ENCODE peak calls at places on chromosomes 3 and 15, in five cellular contexts. O, X, Q, W and S are unnamed samples.
A peak's percentile ranks its signal among the peaks of the same experiment; 100 is the strongest.

GRCh38 chr3:193774272-193774915 is 181.4 kb downstream of the OPA1 start:
- DNase-seq in O (no peak), X (no peak), Q (no peak), W (no peak), S (no peak)

GRCh38 chr3:14806641-14807263 is 12.0 kb upstream of the FGD5 start:
- DNase-seq in O (no peak), X (no peak), Q (no peak), W (no peak), S (no peak)

GRCh38 chr15:41048397-41048796 is 67.7 kb downstream of the INO80 start:
- DNase-seq in O (no peak), X (no peak), Q (no peak), W (no peak), S (no peak)

GRCh38 chr3:56373386-56373785 is 94.9 kb downstream of the ERC2 start:
- DNase-seq in O (no peak), X (no peak), Q (no peak), W (no peak), S (no peak)

GRCh38 chr3:23981136-23981535 is 36.0 kb downstream of the NR1D2 start:
- DNase-seq in O (no peak), X (no peak), Q (no peak), W (no peak), S (no peak)

GRCh38 chr3:63351159-63352007 is 73.3 kb downstream of the SYNPR start:
- DNase-seq in O (peak; percentile 73), X (peak; percentile 11), Q (no peak), W (no peak), S (peak; percentile 2)

GRCh38 chr3:39343076-39343717 is 13.7 kb downstream of the CCR8 start:
- DNase-seq in O (no peak), X (no peak), Q (peak; percentile 9), W (no peak), S (no peak)

GRCh38 chr15:31325432-31325975 is 1.1 kb upstream of the KLF13 start:
- DNase-seq in O (no peak), X (peak; percentile 61), Q (no peak), W (no peak), S (no peak)

GRCh38 chr3:100354850-100355249 is 20.3 kb downstream of the NIT2 start:
- DNase-seq in O (peak; percentile 45), X (no peak), Q (no peak), W (no peak), S (no peak)

GRCh38 chr3:72510247-72510646 is 338.0 kb downstream of the SHQ1 start:
- DNase-seq in O (no peak), X (no peak), Q (no peak), W (no peak), S (no peak)

GRCh38 chr15:25241241-25241801 is 197.5 kb downstream of the UBE3A start:
- DNase-seq in O (no peak), X (no peak), Q (no peak), W (no peak), S (no peak)

GRCh38 chr15:64877435-64877834 is 34.3 kb upstream of the ANKDD1A start:
- DNase-seq in O (no peak), X (no peak), Q (no peak), W (no peak), S (no peak)

GRCh38 chr3:153052096-153052460 is 109.9 kb upstream of the RAP2B start:
- DNase-seq in O (peak; percentile 94), X (no peak), Q (peak; percentile 95), W (peak; percentile 70), S (no peak)

GRCh38 chr3:195209836-195210551 is 61.0 kb downstream of the XXYLT1 start:
- DNase-seq in O (peak; percentile 26), X (no peak), Q (no peak), W (no peak), S (no peak)

GRCh38 chr3:60931452-60931851 is 319.8 kb downstream of the FHIT start:
- DNase-seq in O (no peak), X (no peak), Q (no peak), W (no peak), S (no peak)

GRCh38 chr15:41848595-41848994 is 9.9 kb downstream of the PLA2G4B start:
- DNase-seq in O (no peak), X (no peak), Q (no peak), W (no peak), S (no peak)

GRCh38 chr15:93179072-93179471 is 90.1 kb upstream of the RGMA start:
- DNase-seq in O (no peak), X (no peak), Q (no peak), W (no peak), S (no peak)

GRCh38 chr3:141605883-141606282 is 119.1 kb downstream of the RASA2 start:
- DNase-seq in O (no peak), X (no peak), Q (no peak), W (no peak), S (no peak)

GRCh38 chr15:83012038-83012490 is 625 bp upstream of the C15orf40 start:
- DNase-seq in O (no peak), X (no peak), Q (no peak), W (no peak), S (no peak)

GRCh38 chr15:66939451-66940023 is 125.9 kb upstream of the SMAD3 start:
- DNase-seq in O (no peak), X (no peak), Q (no peak), W (no peak), S (no peak)

GRCh38 chr3:89107461-89108035 is at the start of gene EPHA3:
- DNase-seq in O (peak; percentile 78), X (peak; percentile 32), Q (peak; percentile 47), W (no peak), S (no peak)

GRCh38 chr3:8593022-8593817 is 51.4 kb downstream of the SSUH2 start:
- DNase-seq in O (no peak), X (no peak), Q (no peak), W (peak; percentile 25), S (no peak)

GRCh38 chr3:104763007-104763406 is 603.7 kb upstream of the ALCAM start:
- DNase-seq in O (peak; percentile 54), X (no peak), Q (no peak), W (peak; percentile 11), S (no peak)

GRCh38 chr3:167814441-167814951 is 79.0 kb downstream of the SERPINI1 start:
- DNase-seq in O (peak; percentile 84), X (no peak), Q (no peak), W (peak; percentile 26), S (no peak)

GRCh38 chr3:49638445-49638844 is 35.7 kb upstream of the APEH start:
- DNase-seq in O (peak; percentile 62), X (no peak), Q (no peak), W (peak; percentile 47), S (no peak)

GRCh38 chr3:48157215-48157840 is 30.9 kb downstream of the CDC25A start:
- DNase-seq in O (no peak), X (no peak), Q (no peak), W (no peak), S (no peak)

GRCh38 chr3:77513541-77513940 is 473.6 kb downstream of the ROBO2 start:
- DNase-seq in O (no peak), X (no peak), Q (no peak), W (peak; percentile 37), S (no peak)

GRCh38 chr15:98896802-98897732 is 110.5 kb downstream of the PGPEP1L start:
- DNase-seq in O (peak; percentile 99), X (no peak), Q (peak; percentile 99), W (peak; percentile 99), S (no peak)

GRCh38 chr3:133467780-133468179 is 67.9 kb downstream of the BFSP2 start:
- DNase-seq in O (no peak), X (no peak), Q (no peak), W (no peak), S (no peak)